ENCODE peak calls at places on chromosomes 12 and 14, in four cellular contexts. T is endothelial cell, Z is mucosa of descending colon, M is heart left ventricle. F is an unnamed sample.

GRCh38 chr14:74867673-74868072 is 8.3 kb downstream of the PROX2 start:
- DNase-seq in T (no peak), Z (peak; percentile 65), M (no peak), F (no peak)

GRCh38 chr12:75545636-75546035 is 34.2 kb upstream of the KRR1 start:
- DNase-seq in T (no peak), Z (no peak), M (no peak), F (no peak)

GRCh38 chr12:122111070-122111750 is 32.7 kb downstream of the MLXIP start:
- DNase-seq in T (no peak), Z (no peak), M (no peak), F (no peak)

GRCh38 chr12:78120866-78121590 is 290.3 kb downstream of the NAV3 start:
- DNase-seq in T (no peak), Z (no peak), M (no peak), F (no peak)

GRCh38 chr12:27711957-27712356 is 1.3 kb downstream of the MRPS35 start:
- DNase-seq in T (no peak), Z (no peak), M (no peak), F (no peak)

GRCh38 chr12:79525357-79525756 is 165.4 kb downstream of the PAWR start:
- DNase-seq in T (no peak), Z (no peak), M (no peak), F (no peak)

GRCh38 chr14:61542848-61543790 is 152.2 kb upstream of the HIF1A start:
- DNase-seq in T (no peak), Z (no peak), M (no peak), F (no peak)

GRCh38 chr12:132285991-132286681 is 43.3 kb downstream of the GALNT9 start:
- DNase-seq in T (peak; percentile 43), Z (peak; percentile 62), M (peak; percentile 53), F (no peak)

GRCh38 chr14:77961853-77962580 is 162.1 kb downstream of the ADCK1 start:
- DNase-seq in T (no peak), Z (no peak), M (no peak), F (no peak)

DNA sequence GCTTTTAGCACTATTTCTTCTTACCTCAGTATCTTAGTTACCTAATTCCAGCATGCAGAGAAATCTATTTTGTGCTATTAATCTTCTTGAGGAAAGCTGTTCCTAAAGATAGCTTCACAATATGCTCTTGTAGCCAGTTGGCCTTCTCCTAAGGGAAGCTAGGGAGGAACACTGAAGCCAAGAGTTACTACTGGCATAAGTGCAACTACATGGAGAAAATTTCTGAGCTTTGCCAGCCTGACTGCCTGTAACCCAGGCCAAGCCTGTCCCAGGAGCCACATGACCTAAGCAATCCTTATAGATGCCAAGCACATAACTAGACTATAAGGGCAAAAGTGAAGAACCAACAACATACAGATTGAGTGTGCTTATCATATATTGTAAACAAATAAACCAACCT is 890.2 kb downstream of the FLRT2 start:
- DNase-seq in T (no peak), Z (no peak), M (no peak), F (no peak)
- TF ChIP-seq CTCF in T (no peak), Z (no peak), M (no peak), F (no peak)

GRCh38 chr12:93191956-93192355 is 185.8 kb upstream of the NUDT4 start:
- DNase-seq in T (no peak), Z (no peak), M (no peak), F (no peak)
- TF ChIP-seq CTCF in T (no peak), Z (no peak), M (no peak), F (no peak)

GRCh38 chr14:30906752-30907658 is 32.6 kb downstream of the COCH start:
- DNase-seq in T (no peak), Z (no peak), M (no peak), F (no peak)
- TF ChIP-seq CTCF in T (no peak), Z (no peak), M (no peak), F (peak; percentile 17)

DNA sequence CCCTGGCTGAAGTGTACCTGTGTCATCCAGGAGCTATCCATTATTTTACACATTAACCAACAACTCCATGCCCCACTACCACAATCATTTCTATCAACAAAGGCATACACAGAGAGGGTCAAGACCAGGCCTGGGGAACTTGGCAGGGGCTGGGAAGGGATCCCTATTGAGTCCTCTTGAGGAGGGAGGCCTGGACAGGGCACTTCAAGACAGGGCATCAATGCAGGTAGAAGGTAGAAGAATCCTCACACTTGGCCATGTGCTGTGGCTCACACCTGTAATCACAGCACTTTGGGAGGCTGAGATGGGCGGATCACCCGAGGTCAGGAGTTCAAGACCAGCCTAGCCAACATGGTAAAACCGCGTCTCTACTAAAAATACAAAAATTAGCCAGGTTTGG is 13.4 kb upstream of the ANKRD33 start:
- DNase-seq in T (no peak), Z (no peak), M (no peak), F (no peak)
- TF ChIP-seq CTCF in T (no peak), Z (no peak), M (no peak), F (no peak)

DNA sequence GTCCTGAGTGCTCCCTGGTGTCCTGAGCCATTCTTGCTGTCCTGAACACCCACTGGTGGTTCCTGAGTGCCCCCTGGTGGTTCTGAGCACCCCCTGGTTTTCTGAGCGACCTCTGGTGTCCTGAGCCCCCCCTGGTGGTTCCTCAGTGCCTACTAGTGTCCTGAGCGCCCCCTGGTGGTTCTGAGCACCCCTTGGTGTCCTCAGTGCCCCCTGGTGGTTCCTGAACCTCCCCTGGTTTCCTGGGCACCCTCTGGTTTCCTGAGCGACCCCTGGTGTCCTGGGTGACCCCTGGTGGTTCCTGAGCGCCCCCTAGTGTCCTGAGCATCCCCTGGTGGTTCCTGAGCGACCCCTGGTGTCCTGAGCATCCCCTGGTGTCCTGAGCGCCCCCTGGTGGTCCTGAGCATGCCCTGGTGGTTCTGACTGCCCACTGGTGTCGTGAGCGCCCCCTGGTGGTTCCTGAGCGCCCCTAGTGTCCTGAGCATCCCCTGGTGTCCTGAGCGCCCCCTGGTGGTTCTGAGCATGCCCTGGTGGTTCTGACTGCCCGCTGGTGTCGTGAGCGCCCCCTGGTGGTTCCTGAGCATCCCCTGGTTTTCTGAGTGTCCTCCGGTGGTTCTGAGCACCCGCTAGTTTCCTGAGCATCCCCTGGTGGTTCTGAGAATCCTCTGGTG is 473.1 kb downstream of the TMEM121 start:
- DNase-seq in T (no peak), Z (peak; percentile 72), M (peak; percentile 74), F (peak; percentile 63)
- TF ChIP-seq CTCF in T (peak; percentile 39), Z (peak; percentile 13), M (peak; percentile 58), F (peak; percentile 68)

GRCh38 chr12:52389313-52390207 is 4.1 kb upstream of the KRT84 start:
- DNase-seq in T (no peak), Z (no peak), M (no peak), F (no peak)

GRCh38 chr12:52392465-52393007 is 7.1 kb upstream of the KRT84 start:
- DNase-seq in T (no peak), Z (no peak), M (no peak), F (no peak)

GRCh38 chr12:52387859-52388258 is 2.4 kb upstream of the KRT84 start:
- DNase-seq in T (no peak), Z (no peak), M (no peak), F (no peak)

GRCh38 chr12:52391618-52392002 is 6.2 kb upstream of the KRT84 start:
- DNase-seq in T (no peak), Z (no peak), M (peak; percentile 90), F (no peak)

DNA sequence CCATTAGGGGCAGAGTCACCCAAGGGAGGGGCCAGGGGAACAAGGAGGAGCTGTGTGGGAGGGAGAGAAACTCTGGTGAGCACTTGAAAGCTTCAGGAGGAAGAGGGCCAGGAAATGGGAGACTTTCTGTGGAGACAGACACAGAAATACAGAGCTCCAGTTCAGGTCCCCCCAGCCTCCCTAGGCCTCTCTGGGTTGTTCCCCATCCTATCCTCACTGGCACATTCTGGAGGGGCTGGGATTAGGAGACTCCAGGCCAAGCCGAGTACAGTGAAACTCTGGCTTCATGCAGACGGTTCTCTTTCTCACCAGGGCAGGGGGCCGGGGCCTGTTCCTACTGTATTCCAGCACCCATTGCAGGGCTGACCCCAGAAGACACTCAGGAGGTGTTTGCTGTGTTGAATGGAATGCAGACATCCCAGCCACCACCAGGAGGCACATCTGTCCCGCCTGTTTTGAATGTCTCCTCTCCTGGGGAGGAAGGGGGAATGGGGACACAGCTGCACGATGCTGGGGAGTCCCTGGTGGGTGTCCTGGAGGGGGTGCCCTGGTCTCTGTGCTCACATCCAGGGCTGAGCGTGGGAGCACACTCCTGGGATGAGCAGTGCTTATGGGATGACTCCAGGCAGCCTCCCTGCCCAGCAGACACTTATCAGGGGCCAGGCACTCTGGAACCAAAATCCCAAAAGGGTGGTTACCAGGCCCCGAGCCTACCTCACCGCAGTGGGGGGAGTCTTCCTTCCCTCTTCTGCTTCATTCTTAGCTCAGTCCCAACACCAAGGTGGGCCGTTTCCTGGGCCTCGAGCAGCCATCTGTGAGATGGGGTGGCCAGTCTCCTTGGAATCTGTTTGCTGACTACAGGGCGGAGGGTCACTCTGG is 5.5 kb upstream of the KRT84 start:
- DNase-seq in T (peak; percentile 47), Z (no peak), M (no peak), F (no peak)
- TF ChIP-seq CTCF in T (peak; percentile 79), Z (no peak), M (peak; percentile 43), F (peak; percentile 31)

F was measured in CD14-positive monocyte.